ENCODE peak calls at places on chromosomes 6 and 20, in five cellular contexts. Z is T-helper 1 cell, L is Calu3, P is GM23338, Y is AG04450. X is an unnamed sample.

GRCh38 chr6:149138093-149138492 is 179.4 kb upstream of the TAB2 start:
- DNase-seq in P (no peak), Y (no peak), Z (no peak), L (no peak), X (no peak)

GRCh38 chr20:20019123-20019522 is 2.0 kb downstream of the NAA20 start:
- DNase-seq in Z (no peak), P (no peak), L (peak), Y (no peak), X (no peak)

GRCh38 chr6:169253745-169254238 is at the start of gene THBS2:
- DNase-seq in Y (peak), P (peak), L (no peak), Z (no peak), X (no peak)

GRCh38 chr20:38127920-38128528 is 37.0 kb downstream of the TGM2 start:
- DNase-seq in P (no peak), Y (no peak), Z (no peak), L (no peak), X (no peak)

GRCh38 chr6:91079939-91080338 is 493.1 kb upstream of the MAP3K7 start:
- DNase-seq in P (peak), L (no peak), Z (no peak), Y (no peak), X (no peak)

GRCh38 chr6:64280569-64280968 is 645.0 kb downstream of the PHF3 start:
- DNase-seq in L (peak), Z (no peak), Y (peak), P (peak), X (no peak)

GRCh38 chr20:50245561-50246366 is 55.1 kb downstream of the CEBPB start:
- DNase-seq in Z (no peak), P (no peak), Y (no peak), L (peak), X (no peak)

GRCh38 chr6:524803-525202 is 132.1 kb downstream of the HUS1B start:
- DNase-seq in P (no peak), Y (no peak), L (no peak), Z (no peak), X (no peak)

GRCh38 chr6:65707134-65707826 is at the start of gene EYS:
- DNase-seq in Y (no peak), Z (no peak), P (peak), L (no peak), X (no peak)

GRCh38 chr6:90297866-90298381 is 1.3 kb upstream of the BACH2 start:
- DNase-seq in P (no peak), Z (no peak), L (no peak), Y (no peak), X (no peak)

GRCh38 chr6:54970337-54970736 is 123.8 kb downstream of the FAM83B start:
- DNase-seq in P (no peak), L (no peak), Y (no peak), Z (no peak), X (no peak)

GRCh38 chr6:7282097-7282906 is 30.7 kb downstream of the SSR1 start:
- DNase-seq in Y (no peak), P (no peak), Z (no peak), L (no peak), X (no peak)

GRCh38 chr6:75412937-75413662 is 80.5 kb downstream of the FILIP1 start:
- DNase-seq in Z (no peak), Y (peak), L (no peak), P (no peak), X (no peak)

GRCh38 chr6:19838442-19839236 is 1.5 kb downstream of the ID4 start:
- DNase-seq in Y (no peak), P (peak), Z (no peak), L (peak), X (no peak)

GRCh38 chr6:15522427-15522826 is 140.4 kb downstream of the DTNBP1 start:
- DNase-seq in L (no peak), Y (no peak), P (no peak), Z (no peak), X (no peak)

GRCh38 chr20:21352703-21353102 is 44.6 kb downstream of the NKX2-4 start:
- DNase-seq in L (no peak), Y (peak), P (no peak), Z (no peak), X (no peak)

GRCh38 chr6:129890701-129891100 is 29.6 kb upstream of the TMEM244 start:
- DNase-seq in Z (no peak), L (no peak), Y (no peak), P (no peak), X (no peak)

GRCh38 chr6:139883776-139884175 is 509.3 kb upstream of the CITED2 start:
- DNase-seq in P (no peak), L (no peak), Z (no peak), Y (no peak), X (no peak)

GRCh38 chr6:142907017-142907470 is 37.9 kb downstream of the HIVEP2 start:
- DNase-seq in L (no peak), Z (no peak), P (no peak), Y (no peak), X (no peak)

GRCh38 chr6:133610271-133610840 is 278.6 kb upstream of the TCF21 start:
- DNase-seq in L (no peak), Z (no peak), P (no peak), Y (no peak), X (no peak)

GRCh38 chr6:128483472-128484135 is 36.8 kb downstream of the PTPRK start:
- DNase-seq in L (no peak), P (no peak), Z (no peak), Y (no peak), X (no peak)

GRCh38 chr6:83879746-83880145 is 20.3 kb downstream of the CYB5R4 start:
- DNase-seq in P (no peak), L (no peak), Y (no peak), Z (no peak), X (no peak)

GRCh38 chr20:24694157-24694726 is 224.8 kb downstream of the SYNDIG1 start:
- DNase-seq in P (no peak), L (no peak), Y (no peak), Z (no peak), X (no peak)

GRCh38 chr6:106748547-106749207 is 119.3 kb downstream of the QRSL1 start:
- DNase-seq in Y (no peak), Z (no peak), P (peak), L (no peak), X (no peak)

GRCh38 chr6:89564752-89565427 is 73.7 kb downstream of the LYRM2 start:
- DNase-seq in P (no peak), Y (no peak), Z (no peak), L (no peak), X (no peak)

GRCh38 chr6:30990422-30991086 is 7.0 kb downstream of the MUC21 start:
- DNase-seq in L (no peak), Z (no peak), P (peak), Y (no peak), X (no peak)

GRCh38 chr6:100296810-100297544 is 167.7 kb downstream of the SIM1 start:
- DNase-seq in P (no peak), L (peak), Y (peak), Z (no peak), X (no peak)

GRCh38 chr6:79117752-79118151 is 39.7 kb upstream of the PHIP start:
- DNase-seq in L (peak), Y (no peak), P (no peak), Z (no peak), X (no peak)

GRCh38 chr20:51379601-51380341 is 162.7 kb downstream of the NFATC2 start:
- DNase-seq in L (no peak), Z (no peak), P (no peak), Y (no peak), X (no peak)

GRCh38 chr20:5357942-5358341 is 41.2 kb upstream of the PROKR2 start:
- DNase-seq in P (no peak), Y (no peak), Z (no peak), L (no peak), X (no peak)

GRCh38 chr6:104789770-104790190 is 69.9 kb downstream of the HACE1 start:
- DNase-seq in Z (no peak), Y (peak), L (no peak), P (peak), X (no peak)

GRCh38 chr6:139763468-139764214 is 389.2 kb upstream of the CITED2 start:
- DNase-seq in Z (no peak), L (no peak), Y (no peak), P (no peak), X (no peak)

GRCh38 chr20:10674684-10675455 is 1.1 kb upstream of the JAG1 start:
- DNase-seq in Y (no peak), P (peak), L (peak), Z (no peak), X (no peak)

GRCh38 chr6:137341721-137342195 is 122.6 kb upstream of the IFNGR1 start:
- DNase-seq in P (peak), Z (peak), L (peak), Y (no peak), X (peak)

GRCh38 chr6:33808781-33809180 is 5.0 kb upstream of the MLN start:
- DNase-seq in P (no peak), Z (no peak), L (no peak), Y (no peak), X (no peak)

GRCh38 chr6:137637161-137637560 is 143.0 kb upstream of the OLIG3 start:
- DNase-seq in L (peak), Y (peak), P (no peak), Z (no peak), X (no peak)

GRCh38 chr20:51016521-51016920 is 6.4 kb downstream of the KCNG1 start:
- DNase-seq in Y (no peak), Z (no peak), P (no peak), L (no peak), X (no peak)

GRCh38 chr6:17785094-17785787 is 78.5 kb upstream of the NUP153 start:
- DNase-seq in P (peak), L (no peak), Z (no peak), Y (no peak), X (no peak)

X was measured in CD8-positive, alpha-beta memory T cell.